ENCODE peak calls at places on chromosomes 5 and 9, in eight cellular contexts. P, N, H, Z, C, D, O and A are unnamed samples.

GRCh38 chr5:106827061-106827460 is 843.7 kb downstream of the EFNA5 start:
- DNase-seq in P (peak; percentile 42), N (no peak), H (no peak), Z (peak; percentile 62), C (no peak), D (peak; percentile 5), O (no peak), A (peak; percentile 45)

GRCh38 chr9:68720656-68721313 is 15.7 kb downstream of the PIP5K1B start:
- DNase-seq in P (no peak), N (no peak), H (no peak), Z (no peak), C (no peak), D (no peak), O (no peak), A (no peak)

GRCh38 chr9:110700953-110701352 is 32.4 kb downstream of the MUSK start:
- DNase-seq in P (peak; percentile 57), N (peak; percentile 22), H (no peak), Z (peak; percentile 41), C (no peak), D (no peak), O (no peak), A (peak; percentile 42)

GRCh38 chr5:74392698-74393431 is 247.7 kb downstream of the ENC1 start:
- DNase-seq in P (peak; percentile 57), N (peak; percentile 41), H (no peak), Z (peak; percentile 62), C (no peak), D (no peak), O (no peak), A (peak; percentile 69)

GRCh38 chr9:120531683-120532300 is 48.2 kb downstream of the CDK5RAP2 start:
- DNase-seq in P (no peak), N (peak; percentile 35), H (peak; percentile 57), Z (peak; percentile 57), C (no peak), D (peak; percentile 55), O (no peak), A (peak; percentile 60)

GRCh38 chr5:53604309-53604708 is 43.9 kb downstream of the NDUFS4 start:
- DNase-seq in P (no peak), N (no peak), H (no peak), Z (no peak), C (no peak), D (no peak), O (no peak), A (no peak)

GRCh38 chr9:125409637-125410521 is 148.3 kb downstream of the GAPVD1 start:
- DNase-seq in P (peak; percentile 56), N (peak; percentile 86), H (peak; percentile 87), Z (peak; percentile 18), C (no peak), D (peak; percentile 86), O (no peak), A (peak; percentile 58)

GRCh38 chr5:18067615-18068014 is 433.4 kb downstream of the TAF11L14 start:
- DNase-seq in P (no peak), N (no peak), H (no peak), Z (no peak), C (no peak), D (no peak), O (no peak), A (no peak)

GRCh38 chr5:180553530-180553929 is 37.8 kb downstream of the SCGB3A1 start:
- DNase-seq in P (no peak), N (peak; percentile 66), H (no peak), Z (no peak), C (no peak), D (no peak), O (no peak), A (no peak)

GRCh38 chr9:136021171-136021890 is 60.2 kb upstream of the UBAC1 start:
- DNase-seq in P (no peak), N (no peak), H (peak; percentile 84), Z (no peak), C (no peak), D (no peak), O (no peak), A (no peak)

GRCh38 chr5:14128079-14128478 is 15.1 kb upstream of the TRIO start:
- DNase-seq in P (no peak), N (no peak), H (no peak), Z (no peak), C (no peak), D (no peak), O (no peak), A (no peak)

GRCh38 chr5:159774476-159775031 is 141.7 kb upstream of the ADRA1B start:
- DNase-seq in P (no peak), N (no peak), H (peak; percentile 32), Z (no peak), C (no peak), D (no peak), O (no peak), A (no peak)

GRCh38 chr5:159775890-159776289 is 140.4 kb upstream of the ADRA1B start:
- DNase-seq in P (peak; percentile 31), N (peak; percentile 41), H (no peak), Z (no peak), C (no peak), D (no peak), O (no peak), A (no peak)

GRCh38 chr5:159772698-159773061 is 143.6 kb upstream of the ADRA1B start:
- DNase-seq in P (no peak), N (no peak), H (no peak), Z (no peak), C (no peak), D (no peak), O (no peak), A (no peak)

GRCh38 chr5:159777049-159777448 is 139.2 kb upstream of the ADRA1B start:
- DNase-seq in P (no peak), N (no peak), H (no peak), Z (no peak), C (no peak), D (no peak), O (no peak), A (no peak)

DNA sequence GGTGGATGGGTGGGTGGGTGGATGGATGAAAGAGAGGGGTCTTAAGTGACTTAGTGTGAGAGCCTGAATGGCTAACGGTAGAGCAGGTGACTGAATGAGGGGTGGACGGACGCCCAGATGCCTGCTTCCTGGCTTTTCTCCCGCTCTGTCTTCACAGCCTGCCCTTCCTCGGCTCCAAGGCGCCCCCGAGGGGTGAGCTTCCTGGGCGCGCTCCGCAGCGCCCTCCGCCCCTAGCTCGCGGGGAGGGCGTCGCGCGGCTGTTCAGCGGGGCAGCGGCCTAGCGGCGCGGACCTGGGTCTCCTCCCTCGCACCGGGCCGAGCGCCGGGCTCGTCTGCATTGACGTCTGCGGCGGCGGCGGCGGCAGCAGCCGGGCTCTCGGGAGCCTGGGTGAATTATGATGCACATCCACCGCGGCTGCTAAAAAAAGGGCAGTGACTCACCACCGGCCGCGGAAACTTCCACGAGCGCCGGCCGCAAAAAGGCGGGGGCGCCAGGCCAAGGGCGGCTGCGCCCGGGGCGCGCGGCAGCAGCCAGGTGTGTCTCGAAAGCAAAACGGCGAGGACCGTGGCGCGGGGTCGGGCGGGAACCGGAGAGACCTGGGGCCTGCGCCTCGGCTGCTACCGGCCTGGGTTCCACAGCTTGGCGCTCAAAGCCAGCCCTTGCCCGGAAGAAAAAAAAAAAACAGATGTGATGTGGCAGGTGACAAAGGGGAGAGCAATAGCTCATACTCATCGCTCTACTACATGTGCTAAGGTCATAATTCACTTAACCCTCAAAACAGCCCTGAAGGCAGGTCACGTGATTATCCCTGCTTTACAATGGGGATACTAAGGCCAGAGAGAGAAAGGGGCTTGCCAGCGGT is 143.0 kb upstream of the ADRA1B start:
- DNase-seq in P (peak; percentile 84), N (peak; percentile 93), H (peak; percentile 84), Z (peak; percentile 72), C (peak; percentile 68), D (peak; percentile 76), O (peak; percentile 37), A (peak; percentile 89)
- H3K4me3 ChIP-seq in P (peak overlapping the region; percentile 44), N (peak overlapping the region; percentile 49), H (peak overlapping the region; percentile 37), Z (peak overlapping the region; percentile 40), C (no peak overlapping the region), D (peak overlapping the region; percentile 41), O (peak overlapping the region; percentile 66), A (peak overlapping the region; percentile 44)

DNA sequence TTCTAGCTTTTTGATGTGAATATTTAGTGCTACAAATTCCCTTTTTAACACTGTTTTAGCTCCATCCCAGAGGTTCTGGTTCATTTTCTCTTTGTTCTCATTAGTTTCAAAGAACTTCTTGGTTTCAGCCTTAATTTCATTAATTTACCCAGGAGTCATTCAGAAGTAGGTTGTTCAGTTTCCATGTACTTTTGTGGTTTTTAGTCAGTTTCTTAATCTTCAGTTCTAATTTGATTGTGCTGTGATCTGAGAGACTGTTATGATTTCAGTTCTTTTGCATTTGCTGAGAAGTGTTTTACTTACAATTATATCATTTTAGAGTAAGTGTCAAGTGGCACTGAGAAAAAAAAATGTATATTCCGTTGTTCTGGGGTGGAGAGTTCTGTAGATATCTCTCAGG is 240.1 kb upstream of the RASA1 start:
- DNase-seq in P (no peak), N (no peak), H (no peak), Z (no peak), C (no peak), D (no peak), O (no peak), A (no peak)
- H3K4me3 ChIP-seq in P (no peak overlapping the region), N (no peak overlapping the region), H (no peak overlapping the region), Z (no peak overlapping the region), C (no peak overlapping the region), D (no peak overlapping the region), O (no peak overlapping the region), A (no peak overlapping the region)

GRCh38 chr9:21904371-21904770 is 89.8 kb downstream of the CDKN2A start:
- DNase-seq in P (peak; percentile 47), N (no peak), H (no peak), Z (peak; percentile 7), C (no peak), D (no peak), O (no peak), A (peak; percentile 79)

GRCh38 chr9:21903380-21903965 is 90.7 kb downstream of the CDKN2A start:
- DNase-seq in P (no peak), N (no peak), H (no peak), Z (no peak), C (no peak), D (no peak), O (no peak), A (no peak)

GRCh38 chr9:21904776-21905175 is 89.4 kb downstream of the CDKN2A start:
- DNase-seq in P (no peak), N (no peak), H (peak; percentile 23), Z (no peak), C (no peak), D (no peak), O (no peak), A (no peak)

GRCh38 chr9:21901538-21901937 is 92.7 kb downstream of the CDKN2A start:
- DNase-seq in P (no peak), N (no peak), H (no peak), Z (no peak), C (no peak), D (no peak), O (no peak), A (no peak)

DNA sequence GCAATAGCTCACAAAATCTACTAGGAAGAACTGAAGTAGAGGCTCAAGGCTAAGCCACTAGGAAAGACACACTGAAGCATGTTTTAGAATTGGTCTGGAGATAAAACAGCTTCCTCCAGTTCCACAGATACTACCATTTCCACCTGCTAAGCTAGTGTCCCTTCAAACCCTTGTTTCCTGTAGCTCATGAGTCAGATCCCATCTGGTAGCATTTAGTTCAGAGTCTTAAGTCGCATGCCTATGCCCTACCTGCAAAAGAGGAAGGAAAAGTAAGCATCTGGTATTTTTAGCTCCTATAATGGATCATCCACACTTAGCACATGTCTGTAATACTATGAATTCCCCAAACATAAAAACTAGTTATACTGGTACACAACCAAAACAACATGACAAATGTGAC is 92.1 kb downstream of the CDKN2A start:
- DNase-seq in P (no peak), N (no peak), H (no peak), Z (no peak), C (no peak), D (no peak), O (no peak), A (no peak)
- H3K4me3 ChIP-seq in P (no peak overlapping the region), N (no peak overlapping the region), H (no peak overlapping the region), Z (no peak overlapping the region), C (no peak overlapping the region), D (no peak overlapping the region), O (no peak overlapping the region), A (no peak overlapping the region)

GRCh38 chr9:19788152-19788551 is 685 bp downstream of the SLC24A2 start:
- DNase-seq in P (no peak), N (no peak), H (peak; percentile 78), Z (no peak), C (peak; percentile 38), D (no peak), O (peak; percentile 29), A (no peak)
- H3K4me3 ChIP-seq in P (no peak overlapping the region), N (no peak overlapping the region), H (peak overlapping the region; percentile 62), Z (no peak overlapping the region), C (no peak overlapping the region), D (no peak overlapping the region), O (peak overlapping the region; percentile 72), A (no peak overlapping the region)